ENCODE peak calls at places on chromosome 11, in nine cellular contexts. J, A, N, O, H, I, S, R and D are unnamed samples.

GRCh38 chr11:120243221-120243620 is 3.3 kb downstream of the POU2F3 start:
- DNase-seq in I (no peak), J (no peak), S (no peak), N (no peak), A (no peak), H (no peak), O (no peak), R (no peak), D (no peak)

GRCh38 chr11:1123970-1124369 is 33.8 kb upstream of the MUC5AC start:
- DNase-seq in O (no peak), I (no peak), S (no peak), R (peak; percentile 36), A (no peak), N (no peak), H (peak; percentile 64), J (no peak), D (no peak)

GRCh38 chr11:119365071-119365591 is 16.4 kb downstream of the USP2 start:
- DNase-seq in N (no peak), R (no peak), S (no peak), I (no peak), H (no peak), J (no peak), A (no peak), O (no peak), D (no peak)

GRCh38 chr11:69413015-69413801 is 68.3 kb upstream of the LINC01488 start:
- DNase-seq in J (no peak), N (no peak), H (no peak), I (no peak), A (no peak), O (no peak), S (peak; percentile 33), R (no peak), D (no peak)

GRCh38 chr11:7973011-7973410 is 7.8 kb upstream of the NLRP10 start:
- DNase-seq in A (no peak), I (no peak), O (no peak), S (peak; percentile 59), J (no peak), R (no peak), H (no peak), N (no peak), D (no peak)

GRCh38 chr11:130670200-130670599 is 221.8 kb downstream of the ADAMTS15 start:
- DNase-seq in N (no peak), R (no peak), I (no peak), O (no peak), J (no peak), S (no peak), A (no peak), H (no peak), D (no peak)

GRCh38 chr11:76296731-76297130 is 84.2 kb downstream of the THAP12 start:
- DNase-seq in J (no peak), O (no peak), I (no peak), N (no peak), H (no peak), A (no peak), S (no peak), R (no peak), D (no peak)

GRCh38 chr11:67996622-67997459 is 7.1 kb downstream of the UNC93B1 start:
- DNase-seq in I (peak; percentile 77), J (peak; percentile 67), O (peak; percentile 98), R (no peak), S (peak; percentile 66), N (no peak), H (no peak), A (peak; percentile 85), D (no peak)

GRCh38 chr11:2534957-2535672 is 90.3 kb downstream of the KCNQ1 start:
- DNase-seq in R (peak; percentile 56), N (no peak), O (no peak), J (peak; percentile 28), H (no peak), I (no peak), S (no peak), A (peak; percentile 64), D (no peak)

GRCh38 chr11:17914957-17915356 is 97.9 kb downstream of the SERGEF start:
- DNase-seq in H (no peak), R (no peak), O (no peak), S (no peak), N (no peak), I (no peak), A (no peak), J (no peak), D (no peak)

GRCh38 chr11:78941226-78941851 is 366.7 kb upstream of the NARS2 start:
- DNase-seq in S (no peak), R (no peak), N (no peak), O (no peak), I (no peak), A (peak; percentile 67), H (no peak), J (no peak), D (no peak)

GRCh38 chr11:61106296-61106695 is 4.0 kb downstream of the CD5 start:
- DNase-seq in I (no peak), R (no peak), O (no peak), A (no peak), S (no peak), J (no peak), H (no peak), N (no peak), D (no peak)

GRCh38 chr11:67999704-68000103 is 4.2 kb downstream of the UNC93B1 start:
- DNase-seq in R (no peak), J (no peak), A (no peak), I (no peak), S (no peak), O (no peak), N (no peak), H (no peak), D (no peak)

GRCh38 chr11:72758304-72758689 is 6.1 kb upstream of the ARAP1 start:
- DNase-seq in O (no peak), N (no peak), A (no peak), S (peak; percentile 36), H (no peak), I (no peak), J (peak; percentile 23), R (no peak), D (peak; percentile 89)

GRCh38 chr11:95575517-95575916 is 214.1 kb downstream of the FAM76B start:
- DNase-seq in R (no peak), H (no peak), S (no peak), J (no peak), N (no peak), A (no peak), I (no peak), O (no peak), D (peak; percentile 30)

GRCh38 chr11:46235777-46236688 is 41.4 kb upstream of the CREB3L1 start:
- DNase-seq in N (no peak), H (no peak), J (no peak), A (no peak), S (peak; percentile 55), O (no peak), I (no peak), R (no peak), D (no peak)

GRCh38 chr11:66950113-66950535 is 8.1 kb downstream of the PC start:
- DNase-seq in A (no peak), N (no peak), J (peak; percentile 98), I (no peak), S (peak; percentile 81), O (peak; percentile 27), R (peak; percentile 67), H (no peak), D (peak; percentile 71)

GRCh38 chr11:94297967-94298576 is 6.3 kb upstream of the IZUMO1R start:
- DNase-seq in H (no peak), J (no peak), S (no peak), R (no peak), N (no peak), A (no peak), I (no peak), O (no peak), D (no peak)
- TF ChIP-seq CTCF in H (no peak), J (no peak), S (no peak), R (no peak), N (no peak), A (no peak), I (no peak), O (no peak), D (no peak)

DNA sequence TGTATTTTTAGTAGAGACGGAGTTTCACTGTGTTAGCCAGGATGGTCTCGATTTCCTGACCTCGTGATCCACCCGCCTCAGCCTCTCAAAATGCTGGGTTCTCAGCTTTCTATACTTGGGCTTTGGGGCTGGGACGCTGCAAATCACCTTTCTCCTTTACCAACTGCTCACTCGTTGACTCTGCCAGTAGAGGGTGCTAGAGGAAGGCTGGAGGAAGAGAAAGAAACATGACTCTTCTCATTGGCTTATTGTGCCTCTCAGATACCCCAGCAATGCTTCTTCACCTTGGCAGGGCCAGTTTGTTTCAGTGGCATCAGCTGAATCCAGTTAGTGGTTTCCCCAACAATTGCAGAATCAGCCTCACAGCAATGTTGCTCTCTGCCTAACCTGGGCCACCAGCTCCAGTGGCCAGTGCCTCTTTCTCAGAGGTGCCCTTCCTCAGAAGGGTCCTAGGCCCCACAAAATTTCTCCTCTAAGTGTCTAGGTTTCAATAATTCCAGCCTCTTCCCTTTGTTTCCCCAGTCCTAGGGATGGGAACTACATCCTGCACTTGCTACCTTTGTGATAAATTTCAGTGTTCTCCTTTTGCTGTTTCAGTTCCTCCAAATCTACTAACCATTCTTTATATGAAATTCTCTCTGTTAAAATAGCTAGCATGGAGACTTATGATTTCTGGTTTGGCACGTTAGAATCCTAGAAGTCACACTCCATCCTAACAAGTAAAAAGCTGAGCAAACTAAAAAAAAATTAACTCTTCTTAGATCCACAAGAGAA is 71.5 kb upstream of the VSTM5 start:
- DNase-seq in R (no peak), S (peak; percentile 82), N (peak; percentile 26), A (no peak), O (peak; percentile 79), I (peak; percentile 64), J (peak; percentile 49), H (no peak), D (peak; percentile 66)
- TF ChIP-seq CTCF in R (peak; percentile 30), S (peak; percentile 90), N (peak; percentile 62), A (no peak), O (peak; percentile 75), I (peak; percentile 52), J (peak; percentile 32), H (peak; percentile 74), D (peak; percentile 92)

DNA sequence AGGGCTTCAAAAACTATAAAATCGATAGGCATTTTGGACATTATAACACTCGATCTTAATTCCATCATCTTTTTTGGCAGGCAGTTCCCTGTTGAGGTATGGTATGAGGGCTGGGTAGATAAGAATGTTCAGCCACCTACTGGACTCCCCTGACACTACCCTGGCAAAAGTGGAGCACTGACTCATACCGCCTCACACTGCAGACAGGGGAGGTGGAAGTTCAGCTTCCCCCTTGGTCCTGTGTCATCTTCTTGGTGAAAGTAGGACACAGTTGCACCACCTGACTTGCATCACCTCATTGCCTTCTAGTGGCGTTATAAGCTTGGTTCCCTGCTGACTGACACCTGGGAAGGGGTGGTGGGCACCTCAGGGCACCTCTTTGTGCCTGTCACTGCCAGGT is 30.4 kb downstream of the PAAF1 start:
- DNase-seq in J (peak; percentile 82), O (no peak), N (peak; percentile 16), A (no peak), R (no peak), S (peak; percentile 74), H (no peak), I (no peak), D (no peak)
- TF ChIP-seq CTCF in J (peak; percentile 51), O (no peak), N (peak; percentile 38), A (no peak), R (no peak), S (peak; percentile 8), H (no peak), I (no peak), D (no peak)

DNA sequence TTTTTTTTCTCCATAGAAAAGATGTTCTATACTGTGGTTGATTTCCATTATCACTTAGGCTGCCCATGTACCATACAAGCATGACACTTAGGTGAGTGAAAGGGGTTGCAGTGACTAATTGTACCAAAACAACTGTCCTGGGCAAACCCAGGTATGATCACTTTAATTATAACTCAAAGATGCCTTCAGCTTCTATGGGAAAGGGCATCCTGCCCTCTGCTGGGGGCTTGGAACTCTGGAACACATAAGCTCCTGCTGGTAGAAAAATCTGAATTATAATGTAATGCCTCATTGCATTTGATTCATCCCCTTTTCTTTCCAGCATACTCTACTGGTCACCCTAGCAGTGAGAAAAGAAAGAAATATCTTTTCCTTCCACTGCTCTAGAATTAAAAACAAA is 206.3 kb downstream of the DDX10 start:
- DNase-seq in S (peak; percentile 75), I (peak; percentile 50), N (peak; percentile 11), O (peak; percentile 32), R (no peak), J (peak; percentile 20), H (no peak), A (no peak), D (peak; percentile 81)
- TF ChIP-seq CTCF in S (peak; percentile 67), I (peak; percentile 33), N (peak; percentile 66), O (peak; percentile 39), R (no peak), J (no peak), H (peak; percentile 59), A (no peak), D (peak; percentile 78)